ENCODE peak calls at places on chromosomes 4 and X, in four cellular contexts. W is K562, I is HEK293T, V is HCT116. L is an unnamed sample.

GRCh38 chr4:113781439-113782040 is 20.0 kb upstream of the CAMK2D start:
- DNase-seq in W (no peak), I (peak), V (no peak), L (no peak)

GRCh38 chr4:138494931-138495330 is 252.8 kb upstream of the SLC7A11 start:
- DNase-seq in W (no peak), I (peak), V (peak), L (peak)

GRCh38 chr4:2250764-2251072 is 8.8 kb upstream of the HAUS3 start:
- DNase-seq in W (no peak), I (no peak), V (no peak), L (peak)

GRCh38 chr4:40548256-40548655 is 81.4 kb downstream of the RBM47 start:
- DNase-seq in W (no peak), I (no peak), V (no peak), L (no peak)

GRCh38 chr4:141195095-141195707 is 25.5 kb upstream of the ZNF330 start:
- DNase-seq in W (no peak), I (no peak), V (no peak), L (no peak)

GRCh38 chr4:43410636-43411035 is 518.1 kb downstream of the GRXCR1 start:
- DNase-seq in W (no peak), I (no peak), V (no peak), L (no peak)

GRCh38 chr4:183716302-183716701 is 57.2 kb downstream of the TRAPPC11 start:
- DNase-seq in W (no peak), I (no peak), V (no peak), L (no peak)

GRCh38 chr4:72505314-72505744 is 63.7 kb downstream of the ADAMTS3 start:
- DNase-seq in W (peak), I (peak), V (peak), L (peak)

GRCh38 chr4:2425386-2426068 is 6.8 kb downstream of the CFAP99 start:
- DNase-seq in W (no peak), I (no peak), V (no peak), L (no peak)

GRCh38 chr4:108636246-108636645 is 14.2 kb upstream of the OSTC start:
- DNase-seq in W (no peak), I (no peak), V (no peak), L (no peak)

GRCh38 chrX:17022205-17022604 is 75.7 kb downstream of the REPS2 start:
- DNase-seq in W (no peak), I (no peak), V (no peak), L (no peak)
- TF ChIP-seq SP1 in W (no peak), I (no peak), V (no peak), L (no peak)

DNA sequence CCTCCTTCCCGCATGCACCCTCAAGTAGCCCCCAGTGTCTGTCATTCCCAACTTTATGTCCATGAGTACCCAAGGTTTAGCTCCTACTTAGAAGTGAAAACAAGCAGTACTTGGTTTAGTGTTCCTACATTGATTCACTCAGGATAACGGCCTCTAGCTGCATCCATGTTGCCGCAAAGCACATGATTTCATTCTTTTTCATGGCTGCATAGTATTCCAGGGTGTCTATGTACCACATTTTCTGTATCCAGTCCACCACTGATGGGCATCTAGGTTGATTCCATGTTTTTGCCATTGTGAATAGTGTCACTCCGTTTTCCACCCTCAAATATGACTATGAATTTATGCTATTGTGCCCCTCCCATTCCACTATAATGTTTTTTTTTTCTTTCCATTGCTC is 130.5 kb upstream of the MXRA5 start:
- DNase-seq in W (no peak), I (no peak), V (no peak), L (no peak)
- TF ChIP-seq SP1 in W (no peak), I (no peak), V (no peak), L (no peak)

GRCh38 chr4:25358515-25359275 is 18.4 kb upstream of the ANAPC4 start:
- DNase-seq in W (no peak), I (no peak), V (no peak), L (no peak)
- TF ChIP-seq SP1 in W (no peak), I (no peak), V (no peak), L (no peak)

GRCh38 chr4:7153711-7154110 is 38.6 kb upstream of the SORCS2 start:
- DNase-seq in W (no peak), I (no peak), V (no peak), L (no peak)

GRCh38 chr4:7156273-7157139 is 35.8 kb upstream of the SORCS2 start:
- DNase-seq in W (no peak), I (peak), V (no peak), L (peak)

GRCh38 chr4:7155611-7156071 is 36.7 kb upstream of the SORCS2 start:
- DNase-seq in W (peak), I (no peak), V (no peak), L (no peak)

GRCh38 chr4:7157140-7157488 is 35.2 kb upstream of the SORCS2 start:
- DNase-seq in W (no peak), I (no peak), V (no peak), L (no peak)

DNA sequence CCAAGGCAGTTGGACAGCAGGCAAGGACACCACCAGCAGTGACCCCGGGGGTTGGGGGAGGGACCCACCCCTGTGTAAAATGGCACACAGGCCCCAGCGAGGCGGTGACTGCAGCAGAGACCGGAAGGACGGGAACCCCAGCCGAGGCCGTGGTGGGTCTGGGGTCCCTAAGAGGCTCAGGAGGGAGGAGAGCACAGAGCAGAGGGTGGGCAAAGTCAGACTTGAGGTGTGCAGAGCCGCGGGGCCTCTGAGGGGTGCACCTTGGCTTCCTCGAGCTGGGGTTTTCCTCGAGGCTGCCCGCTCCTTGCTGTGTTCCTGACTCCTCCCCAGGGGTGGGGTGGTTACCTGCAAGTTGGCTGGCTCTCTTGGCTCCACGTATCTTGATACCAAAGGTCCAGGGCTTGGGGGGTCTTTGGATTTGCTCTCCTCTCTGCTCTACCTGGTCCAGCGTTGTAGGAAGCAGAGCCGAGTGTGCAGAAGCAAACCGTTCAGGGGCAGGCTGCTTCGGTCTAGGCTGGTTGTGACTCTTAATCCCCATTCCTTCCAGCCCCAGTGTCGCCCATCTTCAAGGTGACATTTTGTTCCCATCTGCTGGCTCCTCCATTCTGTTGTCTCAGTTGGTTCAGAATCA is 37.9 kb upstream of the SORCS2 start:
- DNase-seq in W (no peak), I (no peak), V (no peak), L (no peak)
- TF ChIP-seq SP1 in W (no peak), I (no peak), V (no peak), L (no peak)

GRCh38 chr4:47791978-47792377 is 45.9 kb downstream of the CORIN start:
- DNase-seq in W (no peak), I (no peak), V (no peak), L (no peak)

GRCh38 chr4:47790105-47790504 is 47.8 kb downstream of the CORIN start:
- DNase-seq in W (no peak), I (no peak), V (no peak), L (no peak)

GRCh38 chr4:47785196-47785595 is 52.7 kb downstream of the CORIN start:
- DNase-seq in W (no peak), I (no peak), V (no peak), L (no peak)

GRCh38 chr4:47784222-47784621 is 53.6 kb downstream of the CORIN start:
- DNase-seq in W (no peak), I (no peak), V (no peak), L (no peak)

GRCh38 chr4:47786958-47787370 is 50.9 kb downstream of the CORIN start:
- DNase-seq in W (no peak), I (no peak), V (no peak), L (no peak)
- TF ChIP-seq SP1 in W (no peak), I (no peak), V (no peak), L (no peak)

GRCh38 chr4:169160825-169161224 is 109.9 kb downstream of the SH3RF1 start:
- DNase-seq in W (no peak), I (no peak), V (no peak), L (no peak)
- TF ChIP-seq SP1 in W (no peak), I (no peak), V (no peak), L (no peak)

GRCh38 chr4:38782452-38783108 is at the start of gene TLR10:
- DNase-seq in W (peak), I (peak), V (peak), L (peak)
- TF ChIP-seq SP1 in W (no peak), I (no peak), V (no peak), L (no peak)

GRCh38 chr4:151676301-151676700 is 84.5 kb downstream of the GATB start:
- DNase-seq in W (no peak), I (no peak), V (peak), L (no peak)
- TF ChIP-seq SP1 in W (no peak), I (no peak), V (no peak), L (no peak)

L was measured in WTC11.